ENCODE peak calls at places on chromosomes 4 and X, in eight cellular contexts. D is endothelial cell of umbilical vein, A is cardiac muscle cell, U is heart right ventricle, R is HepG2, K is fibroblast of lung, Y is mammary epithelial cell, N is thoracic aorta. C is an unnamed sample.

GRCh38 chr4:88451205-88451604 is 5.7 kb upstream of the HERC5 start:
- DNase-seq in A (no peak), K (no peak), U (no peak), D (no peak), N (no peak), R (no peak), Y (no peak), C (no peak)

GRCh38 chr4:177405508-177405907 is 36.7 kb downstream of the AGA start:
- DNase-seq in D (no peak), A (no peak), K (peak; percentile 44), U (no peak), N (no peak), R (no peak), Y (no peak), C (no peak)

GRCh38 chrX:11470231-11470630 is 177.0 kb downstream of the AMELX start:
- DNase-seq in K (peak; percentile 94), R (no peak), Y (peak; percentile 66), D (peak; percentile 83), N (no peak), A (peak; percentile 74), U (no peak), C (no peak)

GRCh38 chr4:109472343-109472761 is 38.7 kb downstream of the SEC24B start:
- DNase-seq in D (peak; percentile 21), A (peak; percentile 69), Y (peak; percentile 91), R (no peak), U (no peak), K (peak; percentile 88), N (no peak), C (no peak)

GRCh38 chr4:8290701-8290970 is 21.1 kb downstream of the HTRA3 start:
- DNase-seq in U (peak; percentile 8), A (no peak), Y (no peak), N (no peak), K (no peak), R (no peak), D (no peak), C (no peak)

GRCh38 chrX:150688911-150689451 is 4.2 kb upstream of the MTMR1 start:
- DNase-seq in K (peak; percentile 95), R (peak; percentile 29), D (peak; percentile 39), N (no peak), Y (peak; percentile 90), A (peak; percentile 60), U (no peak), C (no peak)

GRCh38 chrX:21711848-21712197 is 46.1 kb downstream of the SMPX start:
- DNase-seq in R (no peak), U (no peak), D (no peak), A (no peak), Y (peak; percentile 8), N (no peak), K (no peak), C (no peak)

GRCh38 chr4:123785515-123785914 is 388.9 kb downstream of the SPRY1 start:
- DNase-seq in D (peak; percentile 10), Y (peak; percentile 85), U (peak; percentile 24), N (no peak), A (peak; percentile 82), R (no peak), K (peak; percentile 99), C (no peak)

DNA sequence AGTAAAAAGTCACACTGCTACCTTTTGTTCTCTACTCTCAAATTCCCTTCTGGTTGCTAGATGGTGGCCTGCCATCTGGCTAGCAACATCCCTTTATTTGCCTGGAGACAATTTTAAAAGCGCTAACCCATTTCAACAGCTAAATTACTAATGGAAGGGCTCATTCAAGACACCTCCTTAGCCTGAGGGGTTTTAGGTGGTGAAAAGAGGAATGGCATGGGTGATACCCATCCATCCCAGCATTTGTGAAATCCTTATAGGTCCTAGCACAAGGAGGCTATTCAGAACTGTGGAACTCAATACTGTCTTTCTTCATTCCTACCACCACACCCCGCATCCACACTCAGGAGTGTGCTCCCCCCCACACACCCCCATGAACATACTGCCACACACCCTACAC is 33.5 kb downstream of the ARHGEF9 start:
- DNase-seq in Y (peak; percentile 83), R (no peak), D (no peak), N (no peak), U (no peak), A (no peak), K (no peak), C (no peak)
- H3K4me3 ChIP-seq in Y (no peak overlapping the region), R (no peak overlapping the region), D (no peak overlapping the region), N (peak overlapping the region; percentile 88), U (no peak overlapping the region), A (no peak overlapping the region), K (no peak overlapping the region), C (no peak overlapping the region)

GRCh38 chr4:39050590-39050989 is 11.4 kb upstream of the KLHL5 start:
- DNase-seq in D (no peak), Y (no peak), N (no peak), K (no peak), R (no peak), A (no peak), U (no peak), C (no peak)

GRCh38 chr4:39048291-39048690 is 13.7 kb upstream of the KLHL5 start:
- DNase-seq in U (no peak), R (no peak), D (peak; percentile 28), Y (no peak), A (peak; percentile 32), N (no peak), K (no peak), C (no peak)

GRCh38 chr4:39053983-39054382 is 8.0 kb upstream of the KLHL5 start:
- DNase-seq in K (no peak), R (no peak), A (no peak), D (no peak), N (no peak), U (no peak), Y (no peak), C (no peak)

GRCh38 chr4:39054497-39054896 is 7.5 kb upstream of the KLHL5 start:
- DNase-seq in Y (no peak), K (no peak), A (no peak), N (no peak), U (no peak), R (no peak), D (no peak), C (no peak)

DNA sequence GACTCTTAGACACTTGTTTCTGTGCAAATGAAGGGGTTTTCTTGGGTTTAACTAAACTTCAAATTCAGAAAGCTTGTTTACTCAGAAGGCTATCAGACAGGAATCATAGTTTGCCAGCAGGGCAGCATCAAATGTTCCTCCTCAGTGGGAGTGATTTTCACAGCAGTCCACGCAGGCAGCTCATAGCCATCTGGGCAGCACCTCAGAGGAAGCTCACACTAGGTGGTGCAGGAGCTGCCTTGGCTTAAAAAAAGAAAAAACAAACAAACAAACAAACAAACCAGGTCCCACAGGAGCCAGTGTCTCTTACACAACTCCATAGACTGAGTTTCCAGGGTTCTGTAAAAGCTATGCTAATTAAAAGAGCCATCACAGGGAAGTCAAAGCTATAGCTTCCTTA is 10.6 kb upstream of the KLHL5 start:
- DNase-seq in U (no peak), R (no peak), A (no peak), K (no peak), Y (no peak), D (no peak), N (no peak), C (no peak)
- H3K27ac ChIP-seq in U (no peak overlapping the region), R (no peak overlapping the region), A (no peak overlapping the region), K (no peak overlapping the region), Y (no peak overlapping the region), D (no peak overlapping the region), N (no peak overlapping the region), C (no peak overlapping the region)

GRCh38 chrX:33735182-33735581 is 396.9 kb downstream of the FAM47A start:
- DNase-seq in A (no peak), N (no peak), U (no peak), D (no peak), R (no peak), Y (no peak), K (no peak), C (no peak)
- H3K4me3 ChIP-seq in A (no peak overlapping the region), N (no peak overlapping the region), U (no peak overlapping the region), D (no peak overlapping the region), R (no peak overlapping the region), Y (no peak overlapping the region), K (no peak overlapping the region), C (no peak overlapping the region)

GRCh38 chrX:70479970-70480659 is 35.5 kb downstream of the DLG3 start:
- DNase-seq in K (no peak), D (peak; percentile 8), U (no peak), N (no peak), R (no peak), Y (no peak), A (peak; percentile 54), C (no peak)
- H3K27ac ChIP-seq in K (peak overlapping the region; percentile 89), D (no peak overlapping the region), U (peak overlapping the region; percentile 77), N (peak overlapping the region; percentile 85), R (no peak overlapping the region), Y (no peak overlapping the region), A (peak overlapping the region; percentile 86), C (peak overlapping the region; percentile 58)

GRCh38 chr4:5715357-5715756 is 4.4 kb downstream of the EVC start:
- DNase-seq in Y (no peak), A (no peak), U (no peak), N (no peak), D (no peak), R (no peak), K (no peak), C (no peak)

GRCh38 chr4:5712931-5713330 is 1.9 kb downstream of the EVC start:
- DNase-seq in K (no peak), R (no peak), N (no peak), D (no peak), A (no peak), U (no peak), Y (no peak), C (no peak)

GRCh38 chr4:5712517-5712916 is 1.5 kb downstream of the EVC start:
- DNase-seq in A (peak; percentile 48), D (no peak), N (no peak), Y (peak; percentile 69), U (no peak), K (peak; percentile 97), R (no peak), C (no peak)

GRCh38 chr4:5711479-5712184 is 631 bp downstream of the EVC start:
- DNase-seq in U (peak; percentile 29), D (peak; percentile 43), Y (peak; percentile 34), K (peak; percentile 74), N (no peak), R (peak; percentile 15), A (peak; percentile 50), C (no peak)

DNA sequence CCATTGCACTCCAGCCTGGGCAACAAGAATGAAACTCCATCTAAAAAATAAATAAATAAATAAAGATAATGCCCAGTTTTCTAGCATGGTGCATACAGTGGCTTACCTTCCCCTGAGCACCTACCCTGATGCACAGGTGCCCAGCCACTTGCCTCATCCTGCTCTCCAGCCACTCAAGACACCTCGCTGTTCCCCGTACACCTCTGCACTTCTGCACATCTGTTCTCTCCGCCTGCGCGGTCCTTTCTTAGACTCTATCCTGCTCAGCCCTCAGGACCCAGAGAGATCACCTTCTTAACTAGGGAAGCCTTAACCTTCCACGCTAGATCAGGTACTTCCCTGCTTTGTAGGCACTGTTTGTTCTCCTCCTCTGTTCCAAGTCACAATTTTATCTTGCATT is 2.9 kb downstream of the EVC start:
- DNase-seq in U (no peak), K (no peak), R (no peak), N (no peak), A (no peak), D (no peak), Y (no peak), C (no peak)
- H3K4me3 ChIP-seq in U (no peak overlapping the region), K (no peak overlapping the region), R (no peak overlapping the region), N (no peak overlapping the region), A (no peak overlapping the region), D (no peak overlapping the region), Y (no peak overlapping the region), C (no peak overlapping the region)